ENCODE peak calls at places on chromosomes 16 and 17, in nine cellular contexts. O, W, F, S, Q, U, T, G and V are unnamed samples.

GRCh38 chr17:63843387-63844292 is 1.2 kb upstream of the SMARCD2 start:
- DNase-seq in O (peak; percentile 40), T (no peak), F (peak; percentile 53), S (no peak), W (peak; percentile 57), Q (no peak), G (no peak), U (no peak), V (no peak)

GRCh38 chr17:42180922-42181850 is at the start of gene KCNH4:
- DNase-seq in Q (peak; percentile 73), W (peak; percentile 92), T (peak; percentile 99), G (peak; percentile 98), F (peak; percentile 58), S (peak; percentile 39), O (peak; percentile 34), U (peak; percentile 94), V (no peak)

GRCh38 chr17:43094129-43094834 is 30.9 kb downstream of the BRCA1 start:
- DNase-seq in G (no peak), T (no peak), W (no peak), Q (no peak), S (no peak), U (no peak), O (no peak), F (no peak), V (no peak)

GRCh38 chr16:72013389-72013788 is 4.8 kb downstream of the DHODH start:
- DNase-seq in F (no peak), O (no peak), Q (no peak), W (no peak), G (peak; percentile 33), T (no peak), S (no peak), U (peak; percentile 35), V (no peak)

GRCh38 chr16:31344712-31345111 is 10.3 kb upstream of the ITGAX start:
- DNase-seq in S (peak; percentile 8), T (no peak), U (no peak), Q (no peak), O (no peak), W (no peak), F (peak; percentile 62), G (no peak), V (no peak)

GRCh38 chr16:70610273-70611223 is 35.8 kb upstream of the IL34 start:
- DNase-seq in G (peak; percentile 10), T (no peak), F (no peak), W (no peak), U (no peak), O (no peak), Q (no peak), S (no peak), V (no peak)

GRCh38 chr17:67223924-67224323 is 21.1 kb downstream of the HELZ start:
- DNase-seq in O (no peak), W (peak; percentile 55), Q (no peak), S (peak; percentile 18), F (no peak), U (no peak), T (peak; percentile 29), G (peak; percentile 65), V (no peak)

GRCh38 chr17:40726919-40727318 is 23.4 kb upstream of the KRT24 start:
- DNase-seq in T (no peak), U (no peak), Q (peak; percentile 47), W (peak; percentile 20), G (no peak), S (peak; percentile 35), F (no peak), O (peak; percentile 16), V (no peak)

GRCh38 chr16:29943846-29944669 is 17.8 kb upstream of the TMEM219 start:
- DNase-seq in T (no peak), U (no peak), O (peak; percentile 98), Q (peak; percentile 80), F (no peak), S (peak; percentile 91), W (peak; percentile 99), G (peak; percentile 76), V (peak; percentile 98)

GRCh38 chr17:73414171-73414955 is 102.6 kb upstream of the CDC42EP4 start:
- DNase-seq in T (no peak), F (no peak), U (no peak), S (no peak), Q (no peak), G (no peak), O (no peak), W (no peak), V (no peak)

GRCh38 chr17:61383689-61384201 is 15.9 kb upstream of the TBX2 start:
- DNase-seq in U (no peak), F (no peak), Q (no peak), T (peak; percentile 81), S (no peak), G (no peak), W (no peak), O (no peak), V (no peak)

DNA sequence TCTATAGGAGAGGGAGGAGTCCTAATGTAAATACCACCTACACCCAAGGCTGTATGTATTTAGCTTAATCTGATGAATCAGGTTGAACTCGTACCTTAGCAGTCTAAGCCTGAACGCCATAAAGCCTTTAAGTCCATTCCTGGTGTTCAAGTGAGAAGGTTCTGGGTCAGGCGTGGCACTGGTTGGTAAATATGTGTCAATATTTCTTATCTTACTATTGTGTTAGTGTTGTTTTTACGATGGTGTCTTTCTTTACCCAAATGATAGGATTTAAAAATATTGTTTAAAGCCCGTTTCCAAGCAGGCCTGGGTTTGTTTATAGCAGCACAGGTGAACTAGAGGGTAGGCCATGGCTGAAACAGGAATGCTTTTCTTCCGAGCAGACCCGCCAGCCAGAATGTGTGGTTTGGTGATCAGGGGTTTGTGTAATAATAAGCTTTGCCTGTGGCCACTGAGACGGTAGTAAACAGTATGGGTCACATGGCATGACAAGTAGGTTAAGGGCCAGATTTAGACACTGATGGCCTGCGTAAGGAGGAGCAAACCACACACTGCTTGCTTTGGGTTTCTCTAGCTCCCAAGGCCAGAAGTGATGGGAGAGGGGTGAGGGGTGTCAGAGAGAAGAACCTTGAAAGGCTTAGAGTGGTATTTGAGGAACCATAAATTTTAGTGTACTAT is 3.3 kb downstream of the TMEM94 start:
- DNase-seq in W (no peak), O (no peak), S (peak; percentile 90), Q (no peak), U (peak; percentile 36), T (no peak), G (no peak), F (peak; percentile 41), V (no peak)
- H3K4me3 ChIP-seq in W (no peak overlapping the region), O (no peak overlapping the region), S (peak overlapping the region; percentile 22), Q (no peak overlapping the region), U (no peak overlapping the region), T (no peak overlapping the region), G (no peak overlapping the region), F (peak overlapping the region; percentile 11), V (no peak overlapping the region)

GRCh38 chr16:10552281-10552680 is 28.1 kb downstream of the EMP2 start:
- DNase-seq in O (no peak), S (no peak), W (no peak), Q (no peak), G (no peak), F (no peak), T (no peak), U (no peak), V (no peak)
- TF ChIP-seq REST in O (no peak), S (no peak), W (no peak), Q (no peak), G (no peak), F (no peak), T (no peak), U (no peak), V (no peak)

GRCh38 chr17:38451840-38452529 is 23.7 kb downstream of the ARHGAP23 start:
- DNase-seq in W (no peak), G (peak; percentile 39), T (no peak), Q (peak; percentile 95), O (no peak), F (no peak), S (no peak), U (no peak), V (no peak)

GRCh38 chr17:38455288-38455915 is 27.1 kb downstream of the ARHGAP23 start:
- DNase-seq in F (no peak), S (no peak), Q (peak; percentile 57), W (no peak), T (peak; percentile 67), G (no peak), O (no peak), U (no peak), V (no peak)

GRCh38 chr17:38452719-38453118 is 24.5 kb downstream of the ARHGAP23 start:
- DNase-seq in Q (no peak), O (no peak), F (no peak), U (no peak), S (no peak), G (no peak), T (no peak), W (no peak), V (no peak)

GRCh38 chr17:38454528-38454927 is 26.3 kb downstream of the ARHGAP23 start:
- DNase-seq in T (peak; percentile 84), W (peak; percentile 79), F (no peak), S (no peak), G (no peak), U (no peak), Q (no peak), O (peak; percentile 49), V (peak; percentile 25)

GRCh38 chr17:38453951-38454421 is 25.7 kb downstream of the ARHGAP23 start:
- DNase-seq in Q (no peak), F (no peak), G (peak; percentile 31), W (peak; percentile 39), O (no peak), T (peak; percentile 78), S (no peak), U (no peak), V (no peak)
- H3K4me3 ChIP-seq in Q (peak overlapping the region; percentile 69), F (no peak overlapping the region), G (no peak overlapping the region), W (peak overlapping the region; percentile 60), O (peak overlapping the region; percentile 63), T (peak overlapping the region; percentile 64), S (no peak overlapping the region), U (no peak overlapping the region), V (peak overlapping the region; percentile 49)

GRCh38 chr16:89422905-89423630 is 67.3 kb downstream of the ANKRD11 start:
- DNase-seq in G (no peak), O (no peak), Q (peak; percentile 57), S (peak; percentile 92), W (no peak), T (no peak), U (no peak), F (peak; percentile 72), V (no peak)

GRCh38 chr16:89425523-89425922 is 64.8 kb downstream of the ANKRD11 start:
- DNase-seq in U (no peak), S (no peak), Q (no peak), G (no peak), W (no peak), F (no peak), T (no peak), O (no peak), V (no peak)

GRCh38 chr16:89420204-89420603 is 70.2 kb downstream of the ANKRD11 start:
- DNase-seq in S (no peak), Q (no peak), W (no peak), G (no peak), T (no peak), U (no peak), O (no peak), F (no peak), V (no peak)

GRCh38 chr16:89423709-89424260 is 66.6 kb downstream of the ANKRD11 start:
- DNase-seq in T (no peak), Q (peak; percentile 52), S (no peak), F (no peak), G (no peak), U (peak; percentile 35), O (no peak), W (no peak), V (no peak)

DNA sequence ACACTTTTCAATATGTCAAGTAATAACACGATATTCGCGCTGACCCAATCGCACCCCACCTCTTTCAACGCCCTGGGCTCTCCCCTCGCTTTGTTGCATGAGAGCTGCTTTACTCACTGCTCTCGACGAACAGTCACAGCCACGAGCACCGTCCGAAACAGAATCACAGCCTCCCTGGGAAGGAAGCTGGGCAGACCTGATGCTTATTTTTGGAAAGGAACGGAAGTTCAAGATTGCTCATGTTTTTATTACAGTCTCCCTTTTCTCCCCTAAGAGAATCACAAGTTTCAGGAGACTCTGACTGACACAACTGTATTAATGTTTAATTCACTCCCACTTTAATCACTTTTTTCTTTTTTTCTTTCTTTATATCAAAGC is 67.8 kb downstream of the ANKRD11 start:
- DNase-seq in G (no peak), W (no peak), S (no peak), U (no peak), F (peak; percentile 85), Q (no peak), O (no peak), T (no peak), V (peak; percentile 66)
- TF ChIP-seq REST in G (no peak), W (no peak), S (no peak), U (no peak), F (no peak), Q (no peak), O (no peak), T (no peak), V (no peak)